ENCODE peak calls at places on chromosomes 1 and 21, in six cellular contexts. T is cardiac fibroblast, A is BE2C, R is fibroblast of lung, Y is upper lobe of left lung, K is choroid plexus epithelial cell. F is an unnamed sample.

GRCh38 chr1:104132386-104132973 is 382.8 kb downstream of the AMY1C start:
- DNase-seq in T (no peak), A (peak; percentile 24), R (peak; percentile 43), Y (no peak), K (peak; percentile 11), F (no peak)

GRCh38 chr1:115650961-115651360 is 9.2 kb downstream of the VANGL1 start:
- DNase-seq in T (no peak), A (no peak), R (no peak), Y (no peak), K (no peak), F (no peak)

GRCh38 chr1:106523448-106523847 is 533.0 kb upstream of the PRMT6 start:
- DNase-seq in T (no peak), A (no peak), R (no peak), Y (no peak), K (no peak), F (no peak)

GRCh38 chr1:68570859-68571258 is 74.0 kb upstream of the DEPDC1 start:
- DNase-seq in T (peak; percentile 5), A (no peak), R (no peak), Y (no peak), K (peak; percentile 12), F (peak; percentile 26)

GRCh38 chr1:5513891-5514515 is 478.2 kb downstream of the NPHP4 start:
- DNase-seq in T (no peak), A (no peak), R (no peak), Y (no peak), K (peak; percentile 1), F (no peak)

GRCh38 chr1:112359961-112360767 is 35.9 kb upstream of the CTTNBP2NL start:
- DNase-seq in T (peak; percentile 96), A (no peak), R (peak; percentile 83), Y (no peak), K (peak; percentile 95), F (peak; percentile 94)

GRCh38 chr1:151992345-151993083 is 1.1 kb downstream of the S100A10 start:
- DNase-seq in T (peak; percentile 91), A (peak; percentile 51), R (peak; percentile 90), Y (peak; percentile 73), K (peak; percentile 83), F (peak; percentile 97)

GRCh38 chr1:184223216-184223615 is 163.6 kb upstream of the C1orf21 start:
- DNase-seq in T (no peak), A (no peak), R (no peak), Y (peak; percentile 28), K (no peak), F (no peak)

GRCh38 chr21:45330851-45331261 is 43.2 kb upstream of the POFUT2 start:
- DNase-seq in T (no peak), A (peak; percentile 3), R (no peak), Y (peak; percentile 63), K (no peak), F (no peak)

GRCh38 chr1:85629532-85629920 is 49.0 kb downstream of the CCN1 start:
- DNase-seq in T (no peak), A (no peak), R (peak; percentile 18), Y (no peak), K (peak; percentile 36), F (no peak)

GRCh38 chr1:15761729-15762128 is 3.1 kb downstream of the FBLIM1 start:
- DNase-seq in T (no peak), A (no peak), R (no peak), Y (no peak), K (no peak), F (no peak)

GRCh38 chr1:15762546-15762945 is 4.0 kb downstream of the FBLIM1 start:
- DNase-seq in T (no peak), A (no peak), R (no peak), Y (no peak), K (no peak), F (no peak)

GRCh38 chr1:15758953-15759661 is 512 bp downstream of the FBLIM1 start:
- DNase-seq in T (peak; percentile 42), A (no peak), R (no peak), Y (peak; percentile 84), K (peak; percentile 26), F (no peak)

GRCh38 chr1:15758537-15758936 is at the start of gene FBLIM1:
- DNase-seq in T (peak; percentile 36), A (no peak), R (no peak), Y (peak; percentile 87), K (no peak), F (no peak)

GRCh38 chr1:15760520-15761211 is 2.1 kb downstream of the FBLIM1 start:
- DNase-seq in T (peak; percentile 95), A (no peak), R (peak; percentile 87), Y (no peak), K (peak; percentile 80), F (peak; percentile 81)
- H3K4me3 ChIP-seq in T (peak overlapping the region; percentile 52), A (peak overlapping the region; percentile 19), R (peak overlapping the region; percentile 71), Y (no peak overlapping the region), K (peak overlapping the region; percentile 78), F (peak overlapping the region; percentile 57)

DNA sequence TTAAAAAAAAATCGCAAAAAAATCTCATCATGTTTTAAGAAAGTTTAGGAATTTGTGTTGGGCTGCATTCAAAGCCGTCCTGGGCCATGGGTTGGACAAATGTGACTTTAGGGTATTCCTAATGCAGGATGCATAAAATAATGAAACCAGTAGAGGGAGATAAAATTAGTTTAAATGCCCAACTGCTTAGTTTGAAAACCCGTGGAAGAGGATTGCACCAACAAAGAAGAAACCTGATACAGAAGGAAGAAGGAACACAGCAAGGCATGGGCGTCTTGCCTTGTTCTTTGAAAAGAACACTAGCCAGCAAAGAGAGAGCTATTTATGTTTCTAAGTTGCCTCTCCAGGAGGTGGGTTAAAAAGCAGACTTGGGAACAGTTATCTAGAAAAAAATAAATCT is 37.9 kb downstream of the WDR3 start:
- DNase-seq in T (peak; percentile 71), A (no peak), R (peak; percentile 77), Y (no peak), K (peak; percentile 91), F (peak; percentile 71)
- TF ChIP-seq CTCF in T (no peak), A (peak; percentile 29), R (peak; percentile 30), Y (no peak), K (peak; percentile 57), F (peak; percentile 30)

DNA sequence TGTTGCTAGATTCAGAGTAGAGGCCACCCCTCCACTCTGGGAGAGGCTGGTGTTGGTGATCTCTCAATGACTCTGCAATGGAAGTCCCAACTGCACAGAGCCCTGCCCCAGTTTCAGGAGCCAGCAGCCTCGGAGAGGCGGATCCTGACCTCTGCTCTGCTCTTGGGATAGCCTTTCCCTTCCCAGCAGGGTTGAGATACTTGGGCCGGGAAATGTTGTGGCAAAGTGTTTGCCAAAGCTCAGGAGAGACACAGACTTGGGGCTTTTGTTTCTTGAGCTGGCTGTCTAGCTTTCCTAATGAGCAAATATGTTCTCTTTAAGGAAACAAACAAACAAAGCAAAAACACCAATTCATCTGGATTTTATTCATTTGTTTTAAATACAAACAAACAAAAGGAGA is 194.1 kb upstream of the LMO4 start:
- DNase-seq in T (no peak), A (no peak), R (no peak), Y (no peak), K (no peak), F (no peak)
- H3K4me3 ChIP-seq in T (no peak overlapping the region), A (no peak overlapping the region), R (no peak overlapping the region), Y (no peak overlapping the region), K (no peak overlapping the region), F (no peak overlapping the region)

GRCh38 chr1:154466879-154467767 is 34.9 kb upstream of the TDRD10 start:
- DNase-seq in T (no peak), A (no peak), R (no peak), Y (no peak), K (peak; percentile 37), F (no peak)
- TF ChIP-seq CTCF in T (peak; percentile 22), A (peak; percentile 16), R (peak; percentile 31), Y (no peak), K (peak; percentile 55), F (peak; percentile 15)

GRCh38 chr21:46606427-46606813 is 1.5 kb upstream of the S100B start:
- DNase-seq in T (no peak), A (no peak), R (no peak), Y (peak; percentile 39), K (no peak), F (no peak)
- H3K4me3 ChIP-seq in T (no peak overlapping the region), A (no peak overlapping the region), R (no peak overlapping the region), Y (no peak overlapping the region), K (no peak overlapping the region), F (no peak overlapping the region)

F was measured in fibroblast of the aortic adventitia.